ENCODE peak calls at places on chromosomes 4 and X, in four cellular contexts. M is H9, Q is mesendoderm, O is neuronal stem cell. K is an unnamed sample.

GRCh38 chr4:177596035-177596434 is 153.8 kb upstream of the AGA start:
- DNase-seq in M (peak), Q (peak), O (no peak), K (peak)

GRCh38 chr4:76307670-76308014 is 1.1 kb downstream of the STBD1 start:
- DNase-seq in Q (no peak), M (no peak), O (no peak), K (no peak)

GRCh38 chr4:112855058-112855457 is 194.4 kb upstream of the ANK2 start:
- DNase-seq in M (no peak), O (no peak), Q (no peak), K (no peak)

GRCh38 chrX:133394765-133395164 is 20.5 kb downstream of the GPC4 start:
- DNase-seq in O (no peak), M (no peak), Q (no peak), K (no peak)

GRCh38 chrX:121558886-121559285 is 511.5 kb downstream of the GLUD2 start:
- DNase-seq in O (no peak), Q (no peak), M (no peak), K (no peak)

GRCh38 chr4:122930877-122931276 is 8.5 kb upstream of the NUDT6 start:
- DNase-seq in M (no peak), Q (no peak), O (no peak), K (peak)

GRCh38 chr4:170139764-170140163 is 50.0 kb upstream of the AADAT start:
- DNase-seq in O (no peak), M (no peak), Q (no peak), K (peak)

GRCh38 chr4:112410364-112410763 is 105.6 kb downstream of the NEUROG2 start:
- DNase-seq in O (no peak), Q (no peak), M (no peak), K (no peak)

GRCh38 chr4:121913667-121914066 is 38.2 kb downstream of the TRPC3 start:
- DNase-seq in M (no peak), O (no peak), Q (no peak), K (peak)

DNA sequence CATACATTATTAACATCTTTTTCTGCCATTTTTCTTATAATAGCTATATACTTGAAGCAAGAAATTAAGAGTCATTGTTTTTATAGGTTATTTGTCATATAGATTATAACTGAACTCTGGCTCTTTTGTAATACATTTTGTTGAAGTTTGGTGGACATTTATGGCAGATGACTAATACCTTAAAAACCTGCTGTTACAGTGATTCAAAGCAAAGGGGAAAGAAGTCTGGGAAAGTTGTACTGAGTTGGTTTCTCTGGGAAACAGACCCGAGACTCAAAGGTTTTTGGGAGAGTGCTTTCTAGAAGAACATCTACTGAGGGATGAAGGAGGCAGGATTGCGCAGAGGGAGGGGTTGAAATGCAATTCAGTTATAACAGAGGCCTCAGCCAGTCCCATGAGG is 35.9 kb downstream of the NAP1L5 start:
- DNase-seq in O (no peak), Q (no peak), M (no peak), K (peak)
- H4K8ac ChIP-seq in O (no peak), Q (no peak), M (no peak), K (peak)

GRCh38 chrX:140292188-140292587 is 212.7 kb downstream of the SOX3 start:
- DNase-seq in O (no peak), M (no peak), Q (no peak), K (no peak)
- H4K8ac ChIP-seq in O (no peak), M (no peak), Q (no peak), K (no peak)

GRCh38 chrX:153726286-153727107 is 1.8 kb downstream of the ABCD1 start:
- DNase-seq in M (peak), O (peak), Q (peak), K (peak)

GRCh38 chrX:153725039-153725831 is 579 bp downstream of the ABCD1 start:
- DNase-seq in O (no peak), M (no peak), Q (peak), K (no peak)

GRCh38 chrX:153727108-153727931 is 2.7 kb downstream of the ABCD1 start:
- DNase-seq in Q (peak), O (no peak), M (no peak), K (no peak)

GRCh38 chrX:153724252-153725038 is at the start of the genes ABCD1 and BCAP31:
- DNase-seq in Q (peak), M (peak), O (peak), K (peak)

GRCh38 chrX:153725832-153726285 is 1.2 kb downstream of the ABCD1 start:
- DNase-seq in Q (no peak), M (no peak), O (no peak), K (no peak)
- H4K8ac ChIP-seq in Q (no peak), M (no peak), O (no peak), K (peak)

GRCh38 chr4:183594823-183595222 is 64.2 kb downstream of the RWDD4 start:
- DNase-seq in Q (no peak), M (no peak), O (no peak), K (no peak)

GRCh38 chr4:183588691-183589090 is 70.3 kb downstream of the RWDD4 start:
- DNase-seq in M (no peak), Q (no peak), O (no peak), K (no peak)

GRCh38 chr4:183588169-183588675 is 70.8 kb downstream of the RWDD4 start:
- DNase-seq in O (no peak), Q (no peak), M (no peak), K (peak)

GRCh38 chr4:183589710-183590109 is 69.3 kb downstream of the RWDD4 start:
- DNase-seq in M (no peak), Q (no peak), O (no peak), K (no peak)

DNA sequence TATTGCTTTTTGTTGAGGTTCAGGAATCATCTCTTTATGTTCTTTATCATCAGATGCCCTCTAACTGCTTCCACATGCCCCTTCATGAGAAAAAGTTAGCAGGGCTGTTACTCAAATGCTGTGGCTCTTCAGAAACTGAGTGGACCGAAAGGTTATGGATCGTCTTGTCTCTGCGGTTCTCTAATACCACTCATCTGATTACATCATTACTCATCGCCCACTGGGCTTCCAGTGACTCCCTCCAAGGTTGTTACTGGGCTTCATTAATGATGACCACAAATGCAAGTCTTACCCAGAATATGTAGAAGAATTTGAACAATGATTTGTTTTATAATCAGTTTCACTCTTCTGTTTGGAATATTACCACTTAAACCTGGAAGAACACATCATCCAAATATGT is 67.7 kb downstream of the RWDD4 start:
- DNase-seq in O (no peak), Q (no peak), M (no peak), K (peak)
- H4K8ac ChIP-seq in O (no peak), Q (no peak), M (no peak), K (no peak)

K was measured in IMR-90.